ENCODE peak calls at places on chromosomes 16 and 17, in ten cellular contexts. Q, N, F, V, P, X, S, T, G and H are unnamed samples.

GRCh38 chr16:1184156-1184868 is 31.4 kb downstream of the CACNA1H start:
- DNase-seq in Q (no peak), N (peak), F (no peak), V (no peak), P (no peak), X (no peak), S (no peak), T (peak), G (no peak), H (no peak)

GRCh38 chr17:35543856-35544255 is 6.4 kb upstream of the SLFN12L start:
- DNase-seq in Q (no peak), N (no peak), F (peak), V (no peak), P (no peak), X (no peak), S (no peak), T (no peak), G (no peak), H (no peak)

GRCh38 chr17:50550661-50551432 is 3.9 kb downstream of the SPATA20 start:
- DNase-seq in Q (peak), N (peak), F (peak), V (no peak), P (peak), X (peak), S (peak), T (peak), G (peak), H (peak)

GRCh38 chr16:25279491-25279890 is 21.8 kb upstream of the ZKSCAN2 start:
- DNase-seq in Q (no peak), N (no peak), F (no peak), V (no peak), P (no peak), X (no peak), S (no peak), T (no peak), G (no peak), H (no peak)

GRCh38 chr17:18191071-18191667 is 7.5 kb downstream of the ALKBH5 start:
- DNase-seq in Q (no peak), N (peak), F (peak), V (no peak), P (no peak), X (no peak), S (no peak), T (no peak), G (peak), H (no peak)

GRCh38 chr16:49127103-49127502 is 154.5 kb downstream of the CBLN1 start:
- DNase-seq in Q (no peak), N (no peak), F (no peak), V (no peak), P (peak), X (no peak), S (no peak), T (no peak), G (no peak), H (no peak)

GRCh38 chr17:77396610-77397009 is 255.8 kb downstream of the SEC14L1 start:
- DNase-seq in Q (no peak), N (no peak), F (no peak), V (no peak), P (no peak), X (no peak), S (no peak), T (no peak), G (no peak), H (no peak)

GRCh38 chr16:72094266-72094610 is 591 bp downstream of the DHX38 start:
- DNase-seq in Q (no peak), N (no peak), F (no peak), V (no peak), P (peak), X (no peak), S (no peak), T (no peak), G (no peak), H (no peak)

GRCh38 chr17:79365836-79366831 is 244.7 kb downstream of the RBFOX3 start:
- DNase-seq in Q (no peak), N (no peak), F (no peak), V (no peak), P (no peak), X (no peak), S (no peak), T (no peak), G (no peak), H (no peak)

GRCh38 chr16:81174644-81175324 is 63.7 kb upstream of the BCO1 start:
- DNase-seq in Q (no peak), N (no peak), F (no peak), V (no peak), P (no peak), X (no peak), S (no peak), T (no peak), G (no peak), H (no peak)

GRCh38 chr17:30780343-30780742 is 44.1 kb downstream of the CRLF3 start:
- DNase-seq in Q (no peak), N (no peak), F (no peak), V (no peak), P (no peak), X (no peak), S (no peak), T (no peak), G (no peak), H (no peak)

GRCh38 chr16:51549836-51550235 is 398.8 kb upstream of the SALL1 start:
- DNase-seq in Q (no peak), N (no peak), F (no peak), V (no peak), P (no peak), X (no peak), S (no peak), T (no peak), G (no peak), H (no peak)

GRCh38 chr16:68064791-68065365 is 20.3 kb upstream of the NFATC3 start:
- DNase-seq in Q (peak), N (no peak), F (peak), V (no peak), P (peak), X (peak), S (no peak), T (peak), G (peak), H (peak)

GRCh38 chr17:44258811-44259351 is 9.1 kb downstream of the SLC4A1 start:
- DNase-seq in Q (no peak), N (no peak), F (no peak), V (no peak), P (no peak), X (no peak), S (no peak), T (no peak), G (no peak), H (no peak)

GRCh38 chr17:80636356-80637285 is 92.0 kb downstream of the RPTOR start:
- DNase-seq in Q (no peak), N (no peak), F (no peak), V (no peak), P (no peak), X (no peak), S (no peak), T (no peak), G (no peak), H (no peak)

GRCh38 chr16:25256821-25257503 is 683 bp downstream of the ZKSCAN2 start:
- DNase-seq in Q (no peak), N (no peak), F (no peak), V (peak), P (peak), X (peak), S (no peak), T (peak), G (no peak), H (peak)

GRCh38 chr16:66693088-66693487 is 3.5 kb downstream of the CMTM4 start:
- DNase-seq in Q (no peak), N (peak), F (no peak), V (no peak), P (no peak), X (no peak), S (no peak), T (no peak), G (no peak), H (no peak)

GRCh38 chr16:72990003-72990521 is 57.9 kb downstream of the ZFHX3 start:
- DNase-seq in Q (no peak), N (peak), F (peak), V (no peak), P (peak), X (no peak), S (no peak), T (peak), G (peak), H (peak)

GRCh38 chr16:74168445-74168844 is 128.2 kb upstream of the PSMD7 start:
- DNase-seq in Q (no peak), N (no peak), F (no peak), V (no peak), P (no peak), X (no peak), S (no peak), T (no peak), G (no peak), H (no peak)

DNA sequence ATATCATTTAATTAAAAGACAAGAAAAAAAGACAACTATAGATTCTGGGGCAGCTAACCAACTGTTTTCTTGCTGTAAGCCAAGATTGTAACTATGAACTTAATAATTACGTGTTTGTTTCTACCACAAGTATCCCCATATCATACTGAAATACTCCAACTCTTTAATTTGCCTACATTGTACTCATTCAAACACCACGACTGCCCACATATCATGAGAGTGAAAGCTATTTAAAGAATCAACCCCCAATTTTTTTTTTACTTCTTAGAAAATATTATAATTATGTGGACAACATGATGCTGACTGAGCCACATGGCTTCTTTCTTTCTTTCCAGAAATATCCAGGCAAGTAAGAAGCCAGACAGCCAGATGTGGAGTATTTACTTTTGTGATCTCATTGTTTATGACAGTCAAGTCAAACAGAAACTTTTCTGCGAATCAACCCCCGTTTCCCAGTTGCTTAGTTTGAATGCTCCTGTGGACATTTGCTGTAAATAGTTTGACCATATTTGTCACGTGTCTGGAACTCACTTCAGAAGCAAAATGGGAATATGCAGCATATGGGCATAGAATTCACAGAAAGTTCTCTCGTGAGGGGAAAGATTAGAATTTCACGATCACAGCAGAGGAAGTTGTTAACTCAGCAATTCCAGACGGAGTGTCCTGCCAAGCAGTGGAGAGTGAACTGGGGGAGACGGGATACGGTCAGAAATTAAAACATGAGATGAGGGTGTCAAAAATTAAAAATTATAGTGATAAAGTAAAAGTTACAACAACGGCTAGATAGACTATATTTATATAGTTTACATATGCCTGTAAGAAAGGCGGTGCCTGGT is 126.7 kb upstream of the PSMD7 start:
- DNase-seq in Q (no peak), N (no peak), F (peak), V (no peak), P (no peak), X (no peak), S (no peak), T (no peak), G (no peak), H (no peak)
- TF ChIP-seq POLR2AphosphoS5 in Q (no peak), N (peak), F (no peak), V (no peak), P (no peak), X (no peak), S (no peak), T (no peak), G (no peak), H (no peak)

DNA sequence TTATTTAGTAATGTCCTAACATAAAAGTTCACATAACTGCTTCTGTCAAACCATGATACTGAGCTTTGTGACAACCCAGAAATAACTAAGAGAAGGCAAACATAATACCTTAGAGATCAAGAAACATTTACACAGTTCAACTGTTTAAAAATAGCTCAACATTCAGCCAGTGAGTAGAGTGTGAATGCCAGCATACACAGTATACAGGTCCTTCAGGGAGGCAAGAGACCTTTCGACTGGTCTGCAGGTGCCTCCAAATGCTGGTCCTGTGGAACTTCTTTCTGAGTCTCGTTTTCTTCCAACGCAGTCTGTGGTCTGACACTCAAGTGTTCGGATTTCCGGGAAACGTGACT is 10.3 kb downstream of the MRPS23 start:
- DNase-seq in Q (no peak), N (no peak), F (no peak), V (no peak), P (no peak), X (no peak), S (no peak), T (no peak), G (peak), H (peak)
- H3K27ac ChIP-seq in Q (no peak), N (peak), F (no peak), V (no peak), P (no peak), X (no peak), S (no peak), T (no peak), G (peak), H (peak)

DNA sequence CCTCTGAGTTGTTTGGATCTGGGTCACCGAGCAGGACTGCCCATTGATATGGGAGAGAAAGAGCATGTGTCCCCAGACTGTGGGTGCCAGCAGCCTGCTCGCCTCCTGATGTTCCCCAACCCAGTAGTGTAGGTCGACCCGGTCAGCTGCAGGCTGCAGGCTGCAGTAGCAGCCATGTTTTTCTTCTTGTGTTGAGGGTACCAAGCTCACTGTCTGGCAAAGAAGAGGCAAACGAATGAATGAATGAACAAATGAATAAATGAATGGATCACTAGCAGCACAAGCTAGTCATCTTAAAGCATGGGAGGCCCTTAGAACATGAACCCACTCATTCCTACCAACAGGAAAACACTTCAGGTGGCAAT is 293.2 kb downstream of the SOX9 start:
- DNase-seq in Q (no peak), N (no peak), F (no peak), V (no peak), P (no peak), X (no peak), S (no peak), T (no peak), G (no peak), H (no peak)
- TF ChIP-seq POLR2AphosphoS5 in Q (no peak), N (no peak), F (no peak), V (no peak), P (no peak), X (no peak), S (no peak), T (no peak), G (no peak), H (no peak)

GRCh38 chr16:11257131-11257938 is 1.3 kb upstream of the SOCS1 start:
- DNase-seq in Q (peak), N (peak), F (peak), V (no peak), P (peak), X (peak), S (peak), T (peak), G (peak), H (peak)
- H3K27ac ChIP-seq in Q (no peak), N (peak), F (no peak), V (no peak), P (no peak), X (peak), S (peak), T (peak), G (peak), H (peak)

GRCh38 chr17:63843387-63844292 is 1.2 kb upstream of the SMARCD2 start:
- DNase-seq in Q (no peak), N (peak), F (peak), V (no peak), P (no peak), X (peak), S (no peak), T (peak), G (peak), H (peak)
- TF ChIP-seq POLR2AphosphoS5 in Q (no peak), N (peak), F (no peak), V (no peak), P (no peak), X (no peak), S (no peak), T (no peak), G (no peak), H (no peak)

GRCh38 chr17:64739316-64740058 is 77.4 kb upstream of the SMURF2 start:
- DNase-seq in Q (no peak), N (no peak), F (peak), V (no peak), P (peak), X (no peak), S (no peak), T (no peak), G (no peak), H (no peak)
- H3K27ac ChIP-seq in Q (no peak), N (peak), F (peak), V (no peak), P (no peak), X (peak), S (peak), T (peak), G (no peak), H (no peak)

GRCh38 chr17:75571197-75571884 is 16.3 kb upstream of the MYO15B start:
- DNase-seq in Q (no peak), N (peak), F (peak), V (no peak), P (no peak), X (peak), S (no peak), T (peak), G (peak), H (no peak)
- TF ChIP-seq POLR2AphosphoS5 in Q (no peak), N (no peak), F (no peak), V (no peak), P (no peak), X (peak), S (no peak), T (no peak), G (no peak), H (no peak)

DNA sequence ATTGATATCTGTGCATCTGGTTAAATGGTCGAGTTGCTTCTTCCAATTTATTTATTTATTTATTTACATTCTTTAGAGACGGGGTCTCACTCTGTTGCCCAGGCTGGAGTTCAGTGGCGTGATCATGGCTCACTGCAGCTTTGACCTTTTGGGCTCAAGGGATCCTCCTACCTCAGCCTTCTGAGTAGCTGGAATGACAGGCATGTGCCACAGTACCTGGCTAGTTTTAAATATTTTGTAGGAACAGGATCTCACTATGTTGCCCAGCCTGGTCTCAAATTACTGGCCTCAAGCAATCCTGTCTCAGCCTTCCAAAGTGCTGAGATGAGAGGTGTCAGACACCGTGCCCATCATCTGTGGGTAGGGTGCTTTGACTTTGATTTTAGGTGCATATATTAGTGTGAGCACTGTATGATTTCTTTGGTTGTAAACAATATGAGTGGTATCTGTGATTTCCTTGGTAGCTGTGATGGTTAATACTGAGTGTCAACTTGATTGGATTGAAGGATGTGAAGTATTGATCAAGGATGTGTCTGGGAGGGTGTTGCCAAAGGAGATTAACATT is 90.2 kb downstream of the BCAS3 start:
- DNase-seq in Q (no peak), N (no peak), F (no peak), V (no peak), P (no peak), X (no peak), S (no peak), T (no peak), G (no peak), H (no peak)
- H3K27ac ChIP-seq in Q (no peak), N (no peak), F (no peak), V (no peak), P (no peak), X (no peak), S (no peak), T (no peak), G (no peak), H (no peak)

GRCh38 chr16:53100889-53101288 is 46.1 kb downstream of the CHD9 start:
- DNase-seq in Q (no peak), N (no peak), F (no peak), V (no peak), P (no peak), X (no peak), S (no peak), T (no peak), G (no peak), H (peak)

GRCh38 chr16:53100131-53100748 is 45.4 kb downstream of the CHD9 start:
- DNase-seq in Q (no peak), N (no peak), F (no peak), V (no peak), P (no peak), X (no peak), S (no peak), T (no peak), G (no peak), H (no peak)

GRCh38 chr16:53098526-53099317 is 43.9 kb downstream of the CHD9 start:
- DNase-seq in Q (peak), N (peak), F (peak), V (no peak), P (peak), X (peak), S (peak), T (peak), G (peak), H (peak)

GRCh38 chr16:53097190-53097589 is 42.4 kb downstream of the CHD9 start:
- DNase-seq in Q (no peak), N (no peak), F (no peak), V (no peak), P (no peak), X (no peak), S (no peak), T (no peak), G (no peak), H (no peak)

DNA sequence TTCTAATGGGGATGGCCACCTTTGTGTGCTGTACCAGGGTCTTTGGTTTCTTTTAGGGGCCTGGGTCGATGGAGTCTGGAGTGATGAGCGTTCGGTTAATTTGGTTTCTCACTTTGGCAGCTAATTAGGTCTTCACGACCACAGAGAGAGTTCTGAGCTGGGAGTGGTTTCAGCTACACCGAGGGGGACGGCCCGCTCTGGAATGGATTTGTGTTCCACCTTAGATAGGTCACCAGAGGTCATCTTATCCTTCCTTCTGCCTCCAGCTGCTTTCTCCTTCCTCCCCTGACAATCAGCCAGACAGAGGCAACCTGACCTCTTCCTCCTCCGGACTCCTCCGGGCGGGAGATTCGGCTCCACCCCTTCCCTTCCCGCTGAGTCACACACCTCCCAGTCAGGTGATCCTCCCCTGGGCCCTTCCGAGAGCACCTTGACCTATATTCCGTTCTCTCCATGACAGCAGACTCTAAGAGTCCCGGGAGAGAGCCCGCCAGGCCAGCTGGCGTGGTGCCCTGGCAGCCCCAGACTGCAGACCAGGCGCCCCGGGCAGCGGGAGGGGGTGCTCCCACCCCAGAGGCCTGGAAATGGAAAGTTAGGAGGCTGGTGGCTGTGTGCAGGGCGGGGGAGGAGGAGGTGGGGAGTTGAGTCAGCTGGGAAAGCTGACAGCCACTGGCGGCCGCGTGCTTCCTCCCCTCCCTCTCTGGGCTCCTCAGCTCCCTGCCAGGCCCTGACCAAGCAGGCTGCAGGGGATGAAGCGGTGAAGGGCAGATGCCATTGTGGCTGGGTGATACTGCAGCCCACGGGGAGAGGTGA is 44.7 kb downstream of the CHD9 start:
- DNase-seq in Q (peak), N (peak), F (peak), V (no peak), P (peak), X (peak), S (peak), T (peak), G (peak), H (peak)
- TF ChIP-seq POLR2AphosphoS5 in Q (peak), N (peak), F (no peak), V (no peak), P (peak), X (peak), S (peak), T (no peak), G (peak), H (peak)